ENCODE peak calls at places on chromosome 19, in eight cellular contexts. S is IMR-90, Y is tibial artery, C is GM23248, A is WERI-Rb-1, D is A549, T is lung, K is Peyer's patch. V is an unnamed sample.

GRCh38 chr19:41694831-41695635 is 7.0 kb upstream of the CEACAM7 start:
- DNase-seq in S (no peak), Y (peak; percentile 46), C (no peak), A (no peak), D (no peak), T (no peak), K (no peak), V (no peak)

GRCh38 chr19:35160629-35161433 is 6.3 kb downstream of the FXYD5 start:
- DNase-seq in S (no peak), Y (no peak), C (no peak), A (no peak), D (no peak), T (no peak), K (no peak), V (no peak)

GRCh38 chr19:49758292-49758691 is 4.8 kb downstream of the TSKS start:
- DNase-seq in S (peak; percentile 83), Y (no peak), C (peak; percentile 84), A (no peak), D (no peak), T (no peak), K (no peak), V (no peak)

GRCh38 chr19:17555929-17556813 is 722 bp downstream of the COLGALT1 start:
- DNase-seq in S (peak; percentile 44), Y (peak; percentile 80), C (peak; percentile 78), A (peak; percentile 81), D (peak; percentile 71), T (peak; percentile 69), K (peak; percentile 55), V (no peak)

GRCh38 chr19:11924886-11925583 is at the start of gene ZNF700:
- DNase-seq in S (peak; percentile 86), Y (peak; percentile 97), C (peak; percentile 95), A (peak; percentile 97), D (peak; percentile 16), T (peak; percentile 97), K (peak; percentile 98), V (peak; percentile 82)

GRCh38 chr19:8631425-8631819 is 989 bp downstream of the NFILZ start:
- DNase-seq in S (peak; percentile 36), Y (peak; percentile 82), C (peak; percentile 48), A (no peak), D (peak; percentile 95), T (no peak), K (no peak), V (no peak)

GRCh38 chr19:42412661-42413076 is 14.5 kb downstream of the LIPE start:
- DNase-seq in S (no peak), Y (no peak), C (no peak), A (no peak), D (no peak), T (no peak), K (no peak), V (no peak)

GRCh38 chr19:40542197-40542859 is 34.3 kb upstream of the SHKBP1 start:
- DNase-seq in S (peak; percentile 60), Y (peak; percentile 93), C (peak; percentile 18), A (peak; percentile 96), D (no peak), T (peak; percentile 68), K (peak; percentile 23), V (no peak)

GRCh38 chr19:38769635-38770211 is 3.6 kb downstream of the LGALS7 start:
- DNase-seq in S (peak; percentile 38), Y (peak; percentile 89), C (peak; percentile 90), A (no peak), D (peak; percentile 85), T (peak; percentile 91), K (peak; percentile 95), V (peak; percentile 91)

GRCh38 chr19:18710986-18711751 is 27.7 kb downstream of the CRTC1 start:
- DNase-seq in S (peak; percentile 78), Y (peak; percentile 81), C (peak; percentile 4), A (no peak), D (no peak), T (no peak), K (no peak), V (no peak)

GRCh38 chr19:16373539-16373938 is 48.9 kb downstream of the KLF2 start:
- DNase-seq in S (peak; percentile 83), Y (no peak), C (peak; percentile 47), A (no peak), D (no peak), T (no peak), K (no peak), V (no peak)

GRCh38 chr19:45164577-45165335 is 4.0 kb upstream of the NKPD1 start:
- DNase-seq in S (peak; percentile 46), Y (no peak), C (peak; percentile 78), A (peak; percentile 96), D (peak; percentile 79), T (peak; percentile 76), K (peak; percentile 64), V (peak; percentile 49)

GRCh38 chr19:16628984-16629691 is 1.1 kb upstream of the MED26 start:
- DNase-seq in S (peak; percentile 72), Y (no peak), C (peak; percentile 65), A (no peak), D (no peak), T (no peak), K (no peak), V (peak; percentile 40)

GRCh38 chr19:8722032-8722431 is 598 bp downstream of the OR2Z1 start:
- DNase-seq in S (no peak), Y (no peak), C (no peak), A (no peak), D (no peak), T (no peak), K (no peak), V (no peak)

GRCh38 chr19:48616041-48616436 is 1.2 kb upstream of the FAM83E start:
- DNase-seq in S (no peak), Y (peak; percentile 61), C (no peak), A (no peak), D (no peak), T (no peak), K (no peak), V (no peak)

DNA sequence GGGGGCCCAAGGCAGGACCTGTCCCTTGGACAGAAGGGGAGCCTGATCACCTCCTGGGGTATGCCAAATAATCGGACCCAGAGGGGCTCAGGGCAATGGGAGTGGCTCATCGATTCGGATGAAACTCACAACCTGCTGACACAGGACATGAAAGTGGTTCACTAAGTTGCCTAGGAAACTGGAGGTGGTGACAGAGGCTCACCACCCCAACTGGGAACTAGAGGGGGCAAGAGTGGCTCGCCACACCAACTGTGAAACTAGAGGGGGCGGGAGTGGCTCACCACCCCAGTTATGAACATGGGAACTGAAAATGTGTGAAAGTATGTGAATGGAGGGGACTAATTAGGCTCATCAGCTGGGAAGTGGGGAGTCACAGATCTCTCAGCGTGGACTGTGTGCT is 46.3 kb upstream of the ZNF737 start:
- DNase-seq in S (no peak), Y (no peak), C (no peak), A (no peak), D (no peak), T (no peak), K (no peak), V (no peak)
- H3K9me3 ChIP-seq in S (peaks cover 28% of the 10 kb centered on the region), Y (peaks cover 5% of the 10 kb centered on the region), C (peaks cover 6% of the 10 kb centered on the region), A (no peaks in the 10 kb centered on the region), D (no peaks in the 10 kb centered on the region), T (peaks cover 25% of the 10 kb centered on the region), K (no peaks in the 10 kb centered on the region), V (peaks cover 4% of the 10 kb centered on the region)

DNA sequence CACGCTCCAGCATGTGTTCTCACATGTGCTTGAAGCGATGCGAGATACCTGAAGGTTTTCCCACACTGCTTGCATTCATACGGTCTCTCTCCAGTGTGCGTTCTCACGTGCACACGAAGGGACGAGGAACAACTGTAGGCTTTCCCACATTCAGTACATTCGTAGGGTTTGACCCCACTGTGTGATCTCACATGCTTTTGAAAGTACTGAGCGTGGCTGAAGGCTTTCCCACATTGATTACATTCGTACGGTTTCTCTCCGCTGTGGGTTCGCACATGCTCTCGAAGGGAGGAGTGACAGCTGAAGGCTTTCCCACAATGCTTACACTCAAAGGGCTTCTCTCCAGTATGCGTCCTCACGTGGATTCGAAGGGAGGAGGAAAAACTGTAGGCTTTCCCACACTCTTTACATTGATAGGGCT is 11.3 kb downstream of the ZNF77 start:
- DNase-seq in S (no peak), Y (no peak), C (no peak), A (no peak), D (peak; percentile 26), T (no peak), K (no peak), V (no peak)
- H3K9me3 ChIP-seq in S (peaks cover 50% of the 10 kb centered on the region), Y (peaks cover 5% of the 10 kb centered on the region), C (peaks cover 3% of the 10 kb centered on the region), A (peaks cover 19% of the 10 kb centered on the region), D (peaks cover 55% of the 10 kb centered on the region), T (peaks cover 29% of the 10 kb centered on the region), K (no peaks in the 10 kb centered on the region), V (peaks cover 16% of the 10 kb centered on the region)

GRCh38 chr19:23770672-23771250 is 12.1 kb upstream of the ZNF681 start:
- DNase-seq in S (no peak), Y (no peak), C (no peak), A (no peak), D (no peak), T (no peak), K (no peak), V (no peak)

GRCh38 chr19:23771761-23772667 is 13.3 kb upstream of the ZNF681 start:
- DNase-seq in S (no peak), Y (no peak), C (no peak), A (no peak), D (no peak), T (no peak), K (no peak), V (no peak)

GRCh38 chr19:23769691-23770468 is 11.2 kb upstream of the ZNF681 start:
- DNase-seq in S (no peak), Y (no peak), C (no peak), A (no peak), D (no peak), T (no peak), K (no peak), V (no peak)

GRCh38 chr19:23772668-23773063 is 14.0 kb upstream of the ZNF681 start:
- DNase-seq in S (no peak), Y (no peak), C (no peak), A (no peak), D (no peak), T (no peak), K (no peak), V (no peak)

DNA sequence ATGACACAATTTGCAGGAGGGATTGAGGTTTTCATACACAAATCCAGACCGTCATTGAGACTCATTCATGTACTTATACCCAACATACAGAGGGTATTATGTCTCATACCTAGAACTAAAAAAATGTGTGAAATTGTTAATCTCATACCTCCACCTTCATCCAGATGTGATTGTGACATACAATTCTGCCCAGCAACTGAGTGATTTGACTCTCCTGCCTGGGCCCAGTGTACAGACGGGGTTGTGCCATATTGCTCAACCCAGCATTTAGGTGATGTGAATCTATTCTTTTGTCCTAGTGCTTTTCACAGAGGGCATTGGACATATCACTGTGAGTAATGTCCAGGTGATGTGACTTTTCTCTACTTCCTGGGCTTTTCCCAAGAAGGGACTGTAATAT is 12.7 kb upstream of the ZNF681 start:
- DNase-seq in S (no peak), Y (no peak), C (no peak), A (no peak), D (no peak), T (no peak), K (no peak), V (no peak)
- H3K9me3 ChIP-seq in S (peaks cover 5% of the 10 kb centered on the region), Y (no peaks in the 10 kb centered on the region), C (no peaks in the 10 kb centered on the region), A (no peaks in the 10 kb centered on the region), D (peaks cover 14% of the 10 kb centered on the region), T (peaks cover 23% of the 10 kb centered on the region), K (no peaks in the 10 kb centered on the region), V (no peaks in the 10 kb centered on the region)

DNA sequence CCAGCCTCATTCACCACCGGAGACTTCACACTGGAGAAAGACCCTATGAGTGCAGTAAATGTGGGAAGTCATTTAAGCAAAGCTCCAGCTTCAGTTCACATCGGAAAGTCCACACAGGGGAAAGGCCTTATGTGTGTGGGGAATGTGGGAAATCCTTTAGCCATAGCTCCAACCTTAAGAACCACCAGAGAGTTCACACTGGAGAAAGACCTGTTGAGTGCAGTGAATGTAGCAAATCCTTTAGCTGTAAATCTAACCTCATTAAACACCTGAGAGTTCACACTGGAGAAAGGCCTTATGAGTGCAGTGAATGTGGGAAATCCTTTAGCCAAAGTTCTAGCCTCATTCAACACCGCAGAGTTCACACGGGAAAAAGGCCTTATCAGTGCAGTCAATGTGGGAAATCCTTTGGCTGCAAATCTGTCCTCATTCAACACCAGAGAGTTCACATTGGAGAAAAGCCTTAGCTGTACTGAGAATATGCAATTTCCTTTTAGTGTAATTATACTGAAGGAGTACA is 8.8 kb downstream of the ZNF211 start:
- DNase-seq in S (no peak), Y (no peak), C (no peak), A (no peak), D (no peak), T (no peak), K (no peak), V (no peak)
- H3K9me3 ChIP-seq in S (peaks cover 45% of the 10 kb centered on the region), Y (peaks cover 9% of the 10 kb centered on the region), C (no peaks in the 10 kb centered on the region), A (peaks cover 5% of the 10 kb centered on the region), D (peaks cover 97% of the 10 kb centered on the region), T (peaks cover 42% of the 10 kb centered on the region), K (peaks cover 9% of the 10 kb centered on the region), V (peaks cover 39% of the 10 kb centered on the region)

V was measured in T-helper 17 cell.